ENCODE peak calls at places on chromosomes 2 and 18, in five cellular contexts. One of them, this sample, is unnamed.

GRCh38 chr18:74078257-74078656 is 69.4 kb downstream of the FBXO15 start:
- DNase-seq in stimulated activated naive CD8-positive, alpha-beta T cell treated with anti-CD3 and anti-CD28 coated beads, Interleukin-15, Interleukin-2, amounts not matched to agents 100 U/mL and 50 U/mL, for 24 hours: no peak
- DNase-seq in GM10248: no peak
- DNase-seq in GM12891: no peak
- DNase-seq in NCI-H1105: no peak
- DNase-seq in this sample: no peak

GRCh38 chr2:101179982-101180381 is 28.8 kb upstream of the TBC1D8 start:
- DNase-seq in stimulated activated naive CD8-positive, alpha-beta T cell treated with anti-CD3 and anti-CD28 coated beads, Interleukin-15, Interleukin-2, amounts not matched to agents 100 U/mL and 50 U/mL, for 24 hours: no peak
- DNase-seq in GM10248: no peak
- DNase-seq in GM12891: no peak
- DNase-seq in NCI-H1105: no peak
- DNase-seq in this sample: no peak

GRCh38 chr2:160355080-160355479 is 138.5 kb downstream of the RBMS1 start:
- DNase-seq in stimulated activated naive CD8-positive, alpha-beta T cell treated with anti-CD3 and anti-CD28 coated beads, Interleukin-15, Interleukin-2, amounts not matched to agents 100 U/mL and 50 U/mL, for 24 hours: no peak
- DNase-seq in GM10248: no peak
- DNase-seq in GM12891: no peak
- DNase-seq in NCI-H1105: no peak
- DNase-seq in this sample: peak

GRCh38 chr2:238327751-238328150 is 7.4 kb downstream of the TRAF3IP1 start:
- DNase-seq in stimulated activated naive CD8-positive, alpha-beta T cell treated with anti-CD3 and anti-CD28 coated beads, Interleukin-15, Interleukin-2, amounts not matched to agents 100 U/mL and 50 U/mL, for 24 hours: no peak
- DNase-seq in GM10248: no peak
- DNase-seq in GM12891: no peak
- DNase-seq in NCI-H1105: no peak
- DNase-seq in this sample: no peak

GRCh38 chr2:217853301-217853881 is 149.4 kb downstream of the TNS1 start:
- DNase-seq in stimulated activated naive CD8-positive, alpha-beta T cell treated with anti-CD3 and anti-CD28 coated beads, Interleukin-15, Interleukin-2, amounts not matched to agents 100 U/mL and 50 U/mL, for 24 hours: no peak
- DNase-seq in GM10248: no peak
- DNase-seq in GM12891: no peak
- DNase-seq in NCI-H1105: no peak
- DNase-seq in this sample: peak

GRCh38 chr2:12881952-12882351 is 165.2 kb downstream of the TRIB2 start:
- DNase-seq in stimulated activated naive CD8-positive, alpha-beta T cell treated with anti-CD3 and anti-CD28 coated beads, Interleukin-15, Interleukin-2, amounts not matched to agents 100 U/mL and 50 U/mL, for 24 hours: no peak
- DNase-seq in GM10248: no peak
- DNase-seq in GM12891: no peak
- DNase-seq in NCI-H1105: no peak
- DNase-seq in this sample: no peak

GRCh38 chr2:174597347-174598047 is at the start of gene WIPF1:
- DNase-seq in stimulated activated naive CD8-positive, alpha-beta T cell treated with anti-CD3 and anti-CD28 coated beads, Interleukin-15, Interleukin-2, amounts not matched to agents 100 U/mL and 50 U/mL, for 24 hours: peak
- DNase-seq in GM10248: peak
- DNase-seq in GM12891: no peak
- DNase-seq in NCI-H1105: no peak
- DNase-seq in this sample: peak

GRCh38 chr2:111194835-111195621 is 74.3 kb downstream of the BCL2L11 start:
- DNase-seq in stimulated activated naive CD8-positive, alpha-beta T cell treated with anti-CD3 and anti-CD28 coated beads, Interleukin-15, Interleukin-2, amounts not matched to agents 100 U/mL and 50 U/mL, for 24 hours: no peak
- DNase-seq in GM10248: peak
- DNase-seq in GM12891: no peak
- DNase-seq in NCI-H1105: no peak
- DNase-seq in this sample: no peak

GRCh38 chr18:39870586-39870985 is 2084.4 kb upstream of the PIK3C3 start:
- DNase-seq in stimulated activated naive CD8-positive, alpha-beta T cell treated with anti-CD3 and anti-CD28 coated beads, Interleukin-15, Interleukin-2, amounts not matched to agents 100 U/mL and 50 U/mL, for 24 hours: no peak
- DNase-seq in GM10248: no peak
- DNase-seq in GM12891: no peak
- DNase-seq in NCI-H1105: no peak
- DNase-seq in this sample: peak

GRCh38 chr18:51107082-51107481 is 77.1 kb downstream of the SMAD4 start:
- DNase-seq in stimulated activated naive CD8-positive, alpha-beta T cell treated with anti-CD3 and anti-CD28 coated beads, Interleukin-15, Interleukin-2, amounts not matched to agents 100 U/mL and 50 U/mL, for 24 hours: no peak
- DNase-seq in GM10248: no peak
- DNase-seq in GM12891: no peak
- DNase-seq in NCI-H1105: no peak
- DNase-seq in this sample: no peak